ENCODE peak calls at places on chromosome 6, in five cellular contexts. R is ovary, K is HepG2, P is transverse colon, T is GM12878. S is an unnamed sample. For H3K4me1, the result is how much of the 10 kb centered on the place peaks cover.

GRCh38 chr6:132382630-132383175 is 18.6 kb downstream of the MOXD1 start:
- DNase-seq in R (no peak), K (no peak), P (no peak), T (no peak), S (no peak)

GRCh38 chr6:119066426-119067001 is 11.9 kb downstream of the FAM184A start:
- DNase-seq in R (no peak), K (no peak), P (no peak), T (no peak), S (no peak)

GRCh38 chr6:11618533-11618932 is 81.0 kb downstream of the TMEM170B start:
- DNase-seq in R (no peak), K (no peak), P (no peak), T (peak), S (no peak)

GRCh38 chr6:157221049-157221816 is 102.1 kb downstream of the TMEM242 start:
- DNase-seq in R (peak), K (peak), P (peak), T (peak), S (peak)

GRCh38 chr6:151482290-151482689 is 11.5 kb upstream of the CCDC170 start:
- DNase-seq in R (no peak), K (no peak), P (no peak), T (no peak), S (no peak)

GRCh38 chr6:164085552-164086325 is 671.2 kb downstream of the QKI start:
- DNase-seq in R (no peak), K (no peak), P (no peak), T (no peak), S (peak)

GRCh38 chr6:125699591-125699990 is 49.8 kb upstream of the HEY2 start:
- DNase-seq in R (no peak), K (no peak), P (no peak), T (no peak), S (no peak)

GRCh38 chr6:16761469-16762264 is 407 bp upstream of the ATXN1 start:
- DNase-seq in R (peak), K (peak), P (peak), T (no peak), S (peak)

GRCh38 chr6:154169193-154169847 is 130.3 kb downstream of the OPRM1 start:
- DNase-seq in R (no peak), K (no peak), P (no peak), T (no peak), S (no peak)

GRCh38 chr6:19301980-19302379 is 535.2 kb upstream of the ID4 start:
- DNase-seq in R (no peak), K (no peak), P (no peak), T (no peak), S (no peak)

GRCh38 chr6:15623282-15624116 is 39.3 kb downstream of the DTNBP1 start:
- DNase-seq in R (no peak), K (peak), P (no peak), T (no peak), S (no peak)

GRCh38 chr6:90458353-90459224 is 128.3 kb downstream of the MAP3K7 start:
- DNase-seq in R (no peak), K (no peak), P (no peak), T (no peak), S (no peak)

GRCh38 chr6:130029163-130029562 is 10.8 kb downstream of the L3MBTL3 start:
- DNase-seq in R (no peak), K (no peak), P (no peak), T (no peak), S (no peak)

GRCh38 chr6:154039231-154039842 is at the start of gene OPRM1:
- DNase-seq in R (no peak), K (no peak), P (no peak), T (no peak), S (peak)

GRCh38 chr6:146814148-146814750 is 215.5 kb downstream of the ADGB start:
- DNase-seq in R (no peak), K (no peak), P (no peak), T (no peak), S (no peak)

GRCh38 chr6:45555981-45556771 is 178.4 kb upstream of the SUPT3H start:
- DNase-seq in R (no peak), K (peak), P (no peak), T (no peak), S (no peak)

GRCh38 chr6:13554929-13555333 is 19.5 kb upstream of the SIRT5 start:
- DNase-seq in R (peak), K (no peak), P (no peak), T (no peak), S (peak)

GRCh38 chr6:124512431-124512830 is 449.8 kb upstream of the RNF217 start:
- DNase-seq in R (no peak), K (no peak), P (no peak), T (no peak), S (no peak)

GRCh38 chr6:16544006-16544405 is 217.3 kb downstream of the ATXN1 start:
- DNase-seq in R (no peak), K (no peak), P (no peak), T (no peak), S (peak)

GRCh38 chr6:168778201-168778600 is 337.2 kb downstream of the SMOC2 start:
- DNase-seq in R (peak), K (no peak), P (no peak), T (no peak), S (no peak)

GRCh38 chr6:45965007-45965406 is 50.7 kb downstream of the CLIC5 start:
- DNase-seq in R (no peak), K (no peak), P (no peak), T (no peak), S (no peak)

GRCh38 chr6:101741474-101742171 is 348.1 kb downstream of the GRIK2 start:
- DNase-seq in R (no peak), K (no peak), P (no peak), T (no peak), S (no peak)

GRCh38 chr6:113672691-113673149 is 184.4 kb upstream of the MARCKS start:
- DNase-seq in R (peak), K (peak), P (no peak), T (no peak), S (peak)

GRCh38 chr6:113654396-113654795 is 202.7 kb upstream of the MARCKS start:
- DNase-seq in R (no peak), K (no peak), P (peak), T (no peak), S (peak)

GRCh38 chr6:85300581-85300980 is 149.3 kb upstream of the NT5E start:
- DNase-seq in R (no peak), K (no peak), P (no peak), T (no peak), S (no peak)

GRCh38 chr6:110813813-110814487 is 1.3 kb downstream of the CDK19 start:
- DNase-seq in R (no peak), K (no peak), P (peak), T (no peak), S (no peak)

GRCh38 chr6:90175627-90176538 is 120.8 kb downstream of the BACH2 start:
- DNase-seq in R (no peak), K (no peak), P (no peak), T (no peak), S (no peak)

GRCh38 chr6:147203311-147204059 is 732 bp upstream of the STXBP5 start:
- DNase-seq in R (peak), K (peak), P (peak), T (peak), S (peak)

GRCh38 chr6:32968093-32968769 is at the start of gene BRD2:
- DNase-seq in R (peak), K (peak), P (peak), T (peak), S (peak)
- TF ChIP-seq EP300 in R (peak), K (no peak), P (no peak), T (no peak), S (no peak)

GRCh38 chr6:166595061-166595780 is 8.7 kb upstream of the RAMACL start:
- DNase-seq in R (no peak), K (no peak), P (no peak), T (no peak), S (no peak)
- H3K27ac ChIP-seq in R (no peak), K (no peak), P (peak), T (no peak), S (peak)

DNA sequence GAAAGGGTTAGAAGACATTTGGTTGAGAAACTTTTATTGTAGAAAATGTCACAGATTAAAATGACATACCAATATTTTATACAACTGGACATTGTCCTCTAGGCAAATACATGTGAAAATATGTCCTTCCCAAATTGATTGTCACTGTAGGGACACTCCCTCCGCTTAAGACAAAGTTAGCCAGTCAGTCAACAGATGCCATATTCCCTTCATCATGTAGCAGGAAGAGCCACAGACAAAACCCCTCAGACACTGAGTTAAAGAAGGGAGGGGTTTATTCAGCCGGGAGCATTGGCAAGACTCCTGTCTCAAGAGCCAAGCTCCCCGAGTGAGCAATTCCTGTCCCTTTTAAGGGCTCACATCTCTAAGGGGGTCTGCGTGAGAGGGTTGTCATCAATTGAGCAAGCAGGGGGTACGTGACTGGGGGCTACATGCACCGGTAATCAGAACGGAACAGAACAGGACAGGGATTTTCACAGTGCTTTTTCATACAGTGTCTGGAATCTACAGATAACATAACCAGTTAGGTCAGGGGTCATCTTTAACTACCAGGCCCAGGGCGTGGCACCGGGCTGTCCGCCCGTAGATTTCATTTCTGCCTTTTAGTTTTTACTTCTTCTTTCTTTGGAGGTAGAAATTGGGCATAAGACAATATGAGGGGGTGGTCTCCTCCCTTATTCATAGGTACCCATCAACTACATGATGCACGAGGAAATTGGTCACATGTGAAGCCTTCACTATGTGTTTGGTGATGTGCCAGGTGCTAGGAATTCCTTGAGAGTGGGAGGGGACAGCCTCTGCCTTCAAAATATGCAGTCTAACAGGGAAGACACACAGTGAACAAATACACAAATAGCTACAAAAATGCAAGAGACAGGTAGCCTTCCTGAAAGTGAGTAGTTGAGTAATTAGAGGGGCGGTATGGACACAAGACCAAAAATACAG is 155.6 kb upstream of the CDYL start:
- DNase-seq in R (no peak), K (no peak), P (no peak), T (no peak), S (no peak)
- H3K4me1 ChIP-seq in R (under half), K (under half), P (under half), T (under half), S (under half)

DNA sequence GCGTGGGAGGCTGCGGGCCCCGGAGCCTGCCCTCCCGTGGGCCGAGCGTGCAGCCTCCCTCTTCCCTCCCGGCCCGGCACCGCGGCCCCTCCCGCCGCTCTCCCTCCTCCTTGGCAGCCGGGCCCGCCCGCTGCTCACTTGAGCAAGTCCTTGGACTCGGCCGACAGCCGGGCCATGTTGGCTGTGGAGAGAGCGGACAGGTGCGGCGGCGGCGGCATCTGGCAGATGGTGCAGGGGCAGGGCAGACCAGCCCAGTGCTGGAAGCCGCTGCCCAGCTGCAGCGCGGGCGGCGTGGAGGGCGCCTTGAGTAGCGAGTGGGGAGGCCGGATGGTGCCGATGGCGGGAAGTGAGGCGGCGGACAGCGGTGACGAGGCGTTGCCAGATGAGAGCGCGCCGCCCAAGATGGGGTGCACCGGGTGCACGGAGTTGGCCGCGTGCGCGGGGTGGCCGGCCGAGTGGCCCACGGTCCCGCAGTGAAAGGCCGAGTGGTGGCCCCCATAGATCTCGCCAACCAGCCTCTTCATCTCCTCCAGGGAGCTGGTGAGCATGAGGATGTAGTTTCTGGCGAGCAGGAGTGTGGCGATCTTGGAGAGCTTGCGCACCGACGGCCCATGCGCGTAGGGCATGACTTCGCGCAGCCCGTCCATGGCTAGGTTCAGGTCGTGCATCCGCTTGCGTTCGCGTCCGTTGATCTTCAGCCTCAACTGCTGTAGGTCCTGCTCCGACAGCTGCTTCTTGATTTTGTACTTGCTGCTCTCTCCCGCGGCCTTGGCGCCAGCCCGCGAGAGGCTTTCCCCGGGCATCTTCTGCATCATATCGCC is 766 bp downstream of the OLIG3 start:
- DNase-seq in R (no peak), K (no peak), P (no peak), T (no peak), S (peak)
- TF ChIP-seq EP300 in R (no peak), K (no peak), P (no peak), T (no peak), S (no peak)

GRCh38 chr6:158638393-158638792 is 6.2 kb downstream of the DYNLT1 start:
- DNase-seq in R (no peak), K (no peak), P (no peak), T (no peak), S (peak)

GRCh38 chr6:158639056-158639455 is 5.5 kb downstream of the DYNLT1 start:
- DNase-seq in R (no peak), K (no peak), P (no peak), T (no peak), S (peak)

GRCh38 chr6:158642805-158643489 is 1.6 kb downstream of the DYNLT1 start:
- DNase-seq in R (no peak), K (no peak), P (no peak), T (no peak), S (peak)

GRCh38 chr6:158642097-158642601 is 2.4 kb downstream of the DYNLT1 start:
- DNase-seq in R (no peak), K (no peak), P (no peak), T (no peak), S (peak)

GRCh38 chr6:158640519-158640918 is 4.0 kb downstream of the DYNLT1 start:
- DNase-seq in R (no peak), K (no peak), P (no peak), T (no peak), S (no peak)
- H3K27ac ChIP-seq in R (no peak), K (no peak), P (no peak), T (no peak), S (no peak)

DNA sequence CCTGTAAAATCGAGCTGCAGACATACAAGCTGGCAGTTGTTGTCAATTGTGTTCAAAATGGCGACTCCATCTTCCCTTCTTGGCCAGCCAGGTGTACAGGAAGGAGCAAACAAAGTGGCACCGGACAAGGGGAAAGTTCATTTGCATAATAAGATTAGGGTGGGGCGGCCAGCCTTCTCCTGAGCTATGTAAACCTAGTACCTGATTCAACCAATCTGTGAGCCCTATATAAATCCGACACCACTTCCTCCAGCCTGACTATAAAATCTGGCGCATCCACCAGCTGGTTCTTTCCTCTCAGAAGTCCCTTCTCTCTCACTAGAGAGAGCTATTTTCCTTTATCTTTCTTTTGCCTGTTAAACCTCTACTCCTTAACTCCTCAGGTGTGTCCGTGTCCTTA is 8.1 kb upstream of the HBS1L start:
- DNase-seq in R (no peak), K (no peak), P (no peak), T (no peak), S (no peak)
- H3K4me1 ChIP-seq in R (under half), K (under half), P (under half), T (under half), S (under half)

GRCh38 chr6:33695451-33695855 is 16.0 kb downstream of the UQCC2 start:
- DNase-seq in R (no peak), K (no peak), P (no peak), T (no peak), S (no peak)

GRCh38 chr6:33696076-33696475 is 15.4 kb downstream of the UQCC2 start:
- DNase-seq in R (no peak), K (no peak), P (no peak), T (no peak), S (no peak)

GRCh38 chr6:33698494-33698893 is 13.0 kb downstream of the UQCC2 start:
- DNase-seq in R (no peak), K (no peak), P (no peak), T (no peak), S (no peak)

GRCh38 chr6:33697845-33698244 is 13.7 kb downstream of the UQCC2 start:
- DNase-seq in R (no peak), K (no peak), P (no peak), T (no peak), S (no peak)

GRCh38 chr6:33696538-33697518 is 14.7 kb downstream of the UQCC2 start:
- DNase-seq in R (peak), K (no peak), P (no peak), T (no peak), S (peak)
- TF ChIP-seq EP300 in R (no peak), K (no peak), P (no peak), T (no peak), S (no peak)

GRCh38 chr6:150150821-150151646 is 8.2 kb downstream of the PPP1R14C start:
- DNase-seq in R (no peak), K (no peak), P (peak), T (no peak), S (no peak)
- H3K27ac ChIP-seq in R (no peak), K (no peak), P (no peak), T (no peak), S (no peak)

GRCh38 chr6:43271944-43272343 is 26.1 kb upstream of the SLC22A7 start:
- DNase-seq in R (no peak), K (no peak), P (no peak), T (no peak), S (no peak)

GRCh38 chr6:43269273-43270007 is 26.2 kb downstream of the TTBK1 start:
- DNase-seq in R (no peak), K (no peak), P (peak), T (no peak), S (peak)

GRCh38 chr6:43268782-43269272 is 25.5 kb downstream of the TTBK1 start:
- DNase-seq in R (no peak), K (no peak), P (no peak), T (no peak), S (no peak)

GRCh38 chr6:43273707-43274106 is 24.4 kb upstream of the SLC22A7 start:
- DNase-seq in R (no peak), K (peak), P (no peak), T (no peak), S (no peak)

DNA sequence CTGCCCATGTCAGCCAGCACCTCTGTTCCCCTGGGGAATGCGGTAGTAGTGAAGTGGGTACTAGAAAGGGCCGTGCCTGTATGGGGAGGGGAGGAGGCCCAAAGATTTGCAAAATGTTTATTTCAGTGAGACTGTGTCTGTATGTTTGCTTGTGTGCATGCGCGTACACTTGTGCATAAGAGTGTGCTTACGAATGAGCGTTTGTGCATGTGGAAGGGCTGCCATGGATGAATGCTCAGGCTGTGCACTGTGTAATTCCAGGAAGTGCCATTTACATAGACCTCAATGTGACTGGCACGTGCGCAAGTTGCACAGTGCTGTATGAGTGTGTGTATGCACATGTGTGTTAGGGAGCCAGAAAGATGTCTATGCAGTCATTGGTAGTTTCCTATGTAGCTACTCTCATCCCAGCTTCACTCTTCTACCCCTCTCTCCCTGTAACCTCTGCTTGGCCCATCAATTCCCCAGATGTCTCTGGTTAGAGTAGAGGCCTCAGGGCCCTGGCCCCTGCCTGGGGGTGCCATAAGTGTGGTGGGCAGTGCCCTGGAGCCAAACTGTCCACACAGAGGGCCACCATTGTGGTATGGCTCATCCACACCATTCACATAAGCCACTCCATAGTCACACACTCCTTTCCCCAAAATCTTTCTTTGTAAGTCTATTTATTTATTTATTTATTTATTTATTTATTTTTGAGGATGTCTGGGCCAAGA is 26.8 kb upstream of the SLC22A7 start:
- DNase-seq in R (no peak), K (no peak), P (no peak), T (peak), S (no peak)
- H3K4me1 ChIP-seq in R (under half), K (half or more), P (half or more), T (under half), S (under half)

DNA sequence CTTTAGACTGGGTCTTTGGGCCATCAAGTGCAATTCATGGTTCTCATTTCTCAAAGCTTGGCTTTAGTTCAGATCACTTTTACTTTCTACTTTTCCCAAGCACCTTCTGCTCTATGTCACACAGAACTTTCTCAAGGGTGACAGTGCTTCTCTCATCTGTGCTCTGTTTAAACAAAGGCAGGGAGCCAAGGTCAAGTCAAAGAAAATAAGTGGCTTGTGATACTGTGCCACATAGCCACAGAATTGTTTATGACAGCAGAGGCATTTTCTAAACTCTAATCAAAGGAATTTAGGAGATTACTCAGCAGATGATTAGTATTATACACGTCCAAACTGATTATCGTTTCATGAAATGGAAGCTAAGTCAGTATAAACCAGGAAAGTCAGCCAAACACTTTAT is 348.0 kb downstream of the HDGFL1 start:
- DNase-seq in R (no peak), K (no peak), P (no peak), T (no peak), S (no peak)
- TF ChIP-seq EP300 in R (no peak), K (no peak), P (no peak), T (no peak), S (no peak)

S was measured in upper lobe of left lung.